ENCODE peak calls at places on chromosomes 2 and 18, in four cellular contexts. O is osteocyte; P is fibroblast of lung; D is naive thymus-derived CD4-positive, alpha-beta T cell. L is an unnamed sample.

GRCh38 chr2:63589148-63589972 is 597 bp downstream of the MDH1 start:
- DNase-seq in O (no peak), P (no peak), D (no peak), L (peak; percentile 10)

GRCh38 chr2:10493636-10494281 is 45.6 kb upstream of the ODC1 start:
- DNase-seq in O (peak; percentile 83), P (peak; percentile 91), D (peak; percentile 49), L (peak; percentile 12)

GRCh38 chr18:79740741-79741700 is 56.7 kb upstream of the KCNG2 start:
- DNase-seq in O (no peak), P (no peak), D (no peak), L (no peak)

GRCh38 chr2:200264631-200265030 is 41.9 kb upstream of the SPATS2L start:
- DNase-seq in O (no peak), P (no peak), D (no peak), L (no peak)

GRCh38 chr18:74608681-74609080 is 11.0 kb downstream of the ZNF407 start:
- DNase-seq in O (no peak), P (no peak), D (no peak), L (no peak)

GRCh38 chr2:62221141-62221540 is 25.2 kb downstream of the B3GNT2 start:
- DNase-seq in O (no peak), P (peak; percentile 39), D (no peak), L (peak; percentile 63)

GRCh38 chr2:130755234-130756040 is at the start of gene AMER3:
- DNase-seq in O (no peak), P (no peak), D (no peak), L (no peak)

GRCh38 chr2:39851691-39852110 is 72.6 kb upstream of the THUMPD2 start:
- DNase-seq in O (no peak), P (peak; percentile 74), D (no peak), L (peak; percentile 82)

GRCh38 chr2:24012521-24013245 is 2.8 kb downstream of the MFSD2B start:
- DNase-seq in O (no peak), P (no peak), D (no peak), L (no peak)

GRCh38 chr18:23232331-23232730 is 97.0 kb downstream of the CABLES1 start:
- DNase-seq in O (no peak), P (no peak), D (no peak), L (no peak)

GRCh38 chr2:7203056-7203467 is 285.9 kb downstream of the RNF144A start:
- DNase-seq in O (no peak), P (peak; percentile 59), D (peak; percentile 55), L (peak; percentile 63)

GRCh38 chr2:134203175-134203574 is 50.7 kb upstream of the MGAT5 start:
- DNase-seq in O (no peak), P (peak; percentile 6), D (no peak), L (no peak)

GRCh38 chr18:31120594-31120993 is 18.4 kb upstream of the DSC2 start:
- DNase-seq in O (no peak), P (no peak), D (no peak), L (no peak)

GRCh38 chr18:72867721-72868665 is at the start of gene NETO1:
- DNase-seq in O (no peak), P (peak; percentile 41), D (no peak), L (peak; percentile 10)

GRCh38 chr2:869357-869871 is 81.2 kb upstream of the SNTG2 start:
- DNase-seq in O (no peak), P (no peak), D (no peak), L (no peak)

GRCh38 chr2:20992201-20992711 is 51.6 kb downstream of the APOB start:
- DNase-seq in O (no peak), P (peak; percentile 0), D (no peak), L (no peak)

GRCh38 chr2:96541753-96542152 is 5.2 kb downstream of the ARID5A start:
- DNase-seq in O (peak; percentile 69), P (no peak), D (no peak), L (no peak)

GRCh38 chr2:23287250-23287704 is 97.7 kb upstream of the KLHL29 start:
- DNase-seq in O (no peak), P (peak; percentile 69), D (no peak), L (peak; percentile 66)

GRCh38 chr2:64652231-64653173 is 1.2 kb downstream of the SERTAD2 start:
- DNase-seq in O (no peak), P (peak; percentile 67), D (no peak), L (peak; percentile 85)

GRCh38 chr2:218003265-218003950 is 613 bp upstream of the TNS1 start:
- DNase-seq in O (no peak), P (peak; percentile 71), D (no peak), L (no peak)

GRCh38 chr2:12606472-12607000 is 110.2 kb upstream of the TRIB2 start:
- DNase-seq in O (no peak), P (peak; percentile 67), D (no peak), L (peak; percentile 45)

GRCh38 chr18:63162271-63163014 is 157.1 kb downstream of the BCL2 start:
- DNase-seq in O (no peak), P (peak; percentile 45), D (no peak), L (peak; percentile 48)

GRCh38 chr2:120815292-120815691 is 79.6 kb downstream of the GLI2 start:
- DNase-seq in O (no peak), P (no peak), D (no peak), L (no peak)

GRCh38 chr2:127770973-127771735 is 39.8 kb downstream of the WDR33 start:
- DNase-seq in O (no peak), P (peak; percentile 95), D (no peak), L (peak; percentile 97)

GRCh38 chr2:194867328-194867727 is 789.7 kb upstream of the SLC39A10 start:
- DNase-seq in O (no peak), P (no peak), D (no peak), L (no peak)

GRCh38 chr2:189408294-189408693 is 33.0 kb upstream of the WDR75 start:
- DNase-seq in O (no peak), P (no peak), D (no peak), L (no peak)

GRCh38 chr2:101355561-101356130 is 31.7 kb downstream of the CREG2 start:
- DNase-seq in O (no peak), P (no peak), D (no peak), L (no peak)

GRCh38 chr2:238280083-238280816 is 8.2 kb downstream of the PER2 start:
- DNase-seq in O (no peak), P (no peak), D (no peak), L (no peak)

GRCh38 chr2:47945036-47945781 is 38.9 kb upstream of the FBXO11 start:
- DNase-seq in O (no peak), P (no peak), D (no peak), L (no peak)

GRCh38 chr2:30265441-30266015 is 34.2 kb downstream of the LBH start:
- DNase-seq in O (no peak), P (peak; percentile 66), D (no peak), L (peak; percentile 63)

GRCh38 chr2:136362676-136363390 is 244.9 kb upstream of the CXCR4 start:
- DNase-seq in O (no peak), P (peak; percentile 23), D (no peak), L (no peak)

GRCh38 chr2:10057231-10058107 is 14.1 kb downstream of the KLF11 start:
- DNase-seq in O (no peak), P (peak; percentile 77), D (no peak), L (peak; percentile 90)

GRCh38 chr2:177422271-177422670 is 29.7 kb downstream of the AGPS start:
- DNase-seq in O (no peak), P (peak; percentile 69), D (no peak), L (no peak)

GRCh38 chr18:76621782-76622495 is 126.9 kb upstream of the ZNF516 start:
- DNase-seq in O (no peak), P (peak; percentile 73), D (no peak), L (peak; percentile 69)